ENCODE peak calls at places on chromosomes 12 and 14, in eight cellular contexts. F is transverse colon, I is tibial nerve, D is stomach, R is sigmoid colon, P is A549, L is ovary, B is esophagus muscularis mucosa. S is an unnamed sample.

GRCh38 chr14:96085369-96085768 is 46.2 kb downstream of the C14orf132 start:
- DNase-seq in F (no peak), R (peak), P (no peak), I (no peak), B (no peak), L (no peak), D (no peak), S (no peak)

GRCh38 chr14:46322730-46323425 is 328.7 kb downstream of the RPL10L start:
- DNase-seq in P (no peak), B (no peak), I (no peak), D (no peak), R (no peak), L (no peak), F (no peak), S (no peak)

GRCh38 chr12:87157791-87158190 is 871.4 kb downstream of the C12orf50 start:
- DNase-seq in R (no peak), D (no peak), I (no peak), P (peak), L (no peak), F (no peak), B (no peak), S (no peak)

GRCh38 chr14:54556535-54556934 is 10.4 kb upstream of the SAMD4A start:
- DNase-seq in I (no peak), L (no peak), P (no peak), D (no peak), B (no peak), R (no peak), F (no peak), S (no peak)

GRCh38 chr12:62434504-62435336 is 31.9 kb upstream of the MON2 start:
- DNase-seq in B (no peak), R (no peak), P (no peak), D (peak), F (peak), L (no peak), I (no peak), S (no peak)

GRCh38 chr14:56216631-56217379 is 98.6 kb downstream of the PELI2 start:
- DNase-seq in L (peak), F (peak), B (no peak), I (peak), D (peak), P (no peak), R (no peak), S (no peak)

GRCh38 chr14:72679591-72680151 is 214.2 kb downstream of the DPF3 start:
- DNase-seq in F (no peak), I (no peak), D (no peak), R (no peak), L (no peak), B (no peak), P (no peak), S (no peak)

GRCh38 chr14:48125654-48126053 is 450.2 kb upstream of the MDGA2 start:
- DNase-seq in I (no peak), L (no peak), F (no peak), B (no peak), D (no peak), R (no peak), P (no peak), S (no peak)

GRCh38 chr12:100904270-100904669 is 109.7 kb downstream of the ANO4 start:
- DNase-seq in I (no peak), L (no peak), D (no peak), R (no peak), B (no peak), P (no peak), F (no peak), S (no peak)

GRCh38 chr12:102439391-102440108 is 40.8 kb downstream of the IGF1 start:
- DNase-seq in D (no peak), R (no peak), F (no peak), I (no peak), L (no peak), P (no peak), B (no peak), S (no peak)

GRCh38 chr12:108517288-108518100 is 2.4 kb downstream of the FICD start:
- DNase-seq in P (no peak), I (no peak), B (no peak), D (no peak), R (no peak), L (no peak), F (no peak), S (no peak)

GRCh38 chr12:45244561-45245348 is 28.9 kb downstream of the ANO6 start:
- DNase-seq in P (no peak), D (no peak), R (no peak), I (no peak), L (no peak), F (no peak), B (no peak), S (no peak)

GRCh38 chr12:122072031-122072970 is 6.3 kb upstream of the MLXIP start:
- DNase-seq in L (peak), R (peak), F (no peak), B (no peak), P (peak), I (peak), D (peak), S (no peak)

GRCh38 chr14:102759416-102759815 is 17.8 kb upstream of the TRAF3 start:
- DNase-seq in L (no peak), F (no peak), I (no peak), P (no peak), D (no peak), R (no peak), B (no peak), S (no peak)

GRCh38 chr12:67223225-67223624 is 45.9 kb upstream of the CAND1 start:
- DNase-seq in L (no peak), D (no peak), F (no peak), R (no peak), P (no peak), B (no peak), I (no peak), S (no peak)

GRCh38 chr12:12628013-12628412 is 16.3 kb downstream of the CREBL2 start:
- DNase-seq in F (no peak), P (no peak), I (no peak), L (no peak), D (no peak), B (no peak), R (no peak), S (no peak)

GRCh38 chr12:99435095-99435791 is 212.3 kb upstream of the GARIN6 start:
- DNase-seq in F (no peak), R (no peak), P (no peak), L (no peak), D (no peak), I (no peak), B (no peak), S (no peak)

GRCh38 chr12:54398995-54399793 is 14.7 kb upstream of the ZNF385A start:
- DNase-seq in P (peak), F (peak), B (peak), D (peak), I (peak), R (peak), L (peak), S (peak)

GRCh38 chr12:67754933-67755697 is 106.6 kb downstream of the DYRK2 start:
- DNase-seq in D (peak), L (peak), B (no peak), I (no peak), F (no peak), R (no peak), P (no peak), S (no peak)

GRCh38 chr14:72638021-72638420 is 255.9 kb downstream of the DPF3 start:
- DNase-seq in D (no peak), F (no peak), R (no peak), P (peak), B (peak), I (no peak), L (no peak), S (no peak)

GRCh38 chr12:115763376-115763775 is 514.1 kb downstream of the MED13L start:
- DNase-seq in I (peak), F (no peak), R (no peak), B (no peak), P (no peak), L (no peak), D (no peak), S (no peak)

GRCh38 chr14:63394856-63395255 is 76.1 kb upstream of the GPHB5 start:
- DNase-seq in D (no peak), R (no peak), F (no peak), L (no peak), I (no peak), P (no peak), B (no peak), S (no peak)

GRCh38 chr12:57890191-57891120 is 43.9 kb upstream of the CTDSP2 start:
- DNase-seq in I (no peak), F (no peak), P (peak), B (no peak), D (no peak), R (no peak), L (no peak), S (peak)

GRCh38 chr12:5581616-5582367 is 149.9 kb downstream of the NTF3 start:
- DNase-seq in P (no peak), R (no peak), F (no peak), L (no peak), B (no peak), D (no peak), I (no peak), S (no peak)

GRCh38 chr12:31308116-31308515 is 17.8 kb downstream of the SINHCAF start:
- DNase-seq in D (no peak), L (no peak), P (no peak), B (no peak), F (no peak), I (no peak), R (no peak), S (no peak)

GRCh38 chr14:64350091-64350490 is 38.1 kb upstream of the MTHFD1 start:
- DNase-seq in R (no peak), B (no peak), P (no peak), D (no peak), L (no peak), I (no peak), F (no peak), S (no peak)

GRCh38 chr12:93790472-93791152 is 113.4 kb downstream of the CRADD start:
- DNase-seq in L (no peak), I (no peak), P (peak), R (no peak), B (no peak), F (no peak), D (no peak), S (no peak)

GRCh38 chr12:56103823-56104108 is 593 bp upstream of the PA2G4 start:
- DNase-seq in B (no peak), I (no peak), L (no peak), F (no peak), D (no peak), R (no peak), P (no peak), S (no peak)

GRCh38 chr14:58574623-58575022 is 63.1 kb upstream of the DACT1 start:
- DNase-seq in F (no peak), B (no peak), D (no peak), L (no peak), P (peak), R (no peak), I (no peak), S (no peak)

GRCh38 chr14:105605501-105606304 is 79.3 kb downstream of the TMEM121 start:
- DNase-seq in I (no peak), P (no peak), F (no peak), R (peak), L (peak), B (no peak), D (no peak), S (peak)

GRCh38 chr12:119461815-119462214 is 127.3 kb downstream of the CCDC60 start:
- DNase-seq in B (no peak), L (no peak), I (no peak), P (no peak), R (no peak), D (no peak), F (no peak), S (no peak)

GRCh38 chr14:43539210-43539609 is 967.9 kb downstream of the FSCB start:
- DNase-seq in D (no peak), L (no peak), I (peak), R (no peak), B (no peak), P (peak), F (no peak), S (no peak)

GRCh38 chr14:77051101-77051500 is 22.6 kb upstream of the IRF2BPL start:
- DNase-seq in F (no peak), B (no peak), R (peak), L (peak), P (no peak), D (peak), I (peak), S (no peak)

GRCh38 chr14:73462815-73463214 is 4.5 kb upstream of the NUMB start:
- DNase-seq in I (no peak), P (no peak), F (no peak), L (no peak), B (no peak), D (no peak), R (no peak), S (no peak)

GRCh38 chr12:124027753-124028559 is 54.9 kb downstream of the ZNF664 start:
- DNase-seq in P (no peak), L (no peak), R (no peak), B (no peak), F (no peak), D (no peak), I (no peak), S (no peak)

GRCh38 chr12:31586703-31587102 is 4.2 kb downstream of the DENND5B start:
- DNase-seq in L (no peak), F (no peak), D (no peak), B (no peak), I (no peak), R (no peak), P (no peak), S (no peak)

GRCh38 chr12:101799774-101800173 is 31.0 kb downstream of the GNPTAB start:
- DNase-seq in F (no peak), I (no peak), L (no peak), R (no peak), P (no peak), D (no peak), B (no peak), S (no peak)

GRCh38 chr12:103901518-103902173 is 28.6 kb upstream of the HSP90B1 start:
- DNase-seq in D (no peak), L (no peak), I (no peak), B (no peak), P (no peak), R (no peak), F (peak), S (no peak)

GRCh38 chr14:86086962-86087361 is 557.0 kb downstream of the FLRT2 start:
- DNase-seq in B (no peak), F (no peak), D (no peak), I (no peak), R (no peak), P (no peak), L (no peak), S (no peak)
- TF ChIP-seq CTCF in B (no peak), F (no peak), D (no peak), I (no peak), R (no peak), P (no peak), L (no peak), S (no peak)

GRCh38 chr14:68787235-68787727 is 5.6 kb downstream of the ZFP36L1 start:
- DNase-seq in I (no peak), R (peak), B (peak), F (peak), P (peak), L (peak), D (peak), S (peak)
- TF ChIP-seq EP300 in I (no peak), R (no peak), B (no peak), F (no peak), P (no peak), L (no peak), D (no peak), S (no peak)

GRCh38 chr14:99426796-99427346 is 53.8 kb downstream of the SETD3 start:
- DNase-seq in F (no peak), P (no peak), B (no peak), L (no peak), D (no peak), R (no peak), I (no peak), S (no peak)

GRCh38 chr14:99432491-99432890 is 48.2 kb downstream of the SETD3 start:
- DNase-seq in I (no peak), R (no peak), L (no peak), P (no peak), F (no peak), D (no peak), B (no peak), S (no peak)

GRCh38 chr14:99427632-99428315 is 52.9 kb downstream of the SETD3 start:
- DNase-seq in L (no peak), P (no peak), F (no peak), R (no peak), D (no peak), B (no peak), I (no peak), S (no peak)

GRCh38 chr14:99426265-99426664 is 54.4 kb downstream of the SETD3 start:
- DNase-seq in F (no peak), R (no peak), B (no peak), P (no peak), I (no peak), L (no peak), D (no peak), S (no peak)

GRCh38 chr14:99430491-99430890 is 50.2 kb downstream of the SETD3 start:
- DNase-seq in D (peak), L (no peak), P (peak), F (no peak), I (no peak), B (no peak), R (no peak), S (no peak)
- TF ChIP-seq CTCF in D (no peak), L (no peak), P (no peak), F (no peak), I (no peak), B (no peak), R (no peak), S (peak)

GRCh38 chr14:92613008-92613658 is 99.6 kb downstream of the RIN3 start:
- DNase-seq in B (no peak), F (peak), R (no peak), I (peak), L (no peak), P (peak), D (no peak), S (no peak)
- TF ChIP-seq EP300 in B (no peak), F (no peak), R (no peak), I (no peak), L (no peak), P (no peak), D (no peak), S (no peak)

GRCh38 chr12:3134126-3134525 is 56.9 kb downstream of the TSPAN9 start:
- DNase-seq in I (no peak), B (no peak), F (no peak), D (no peak), L (no peak), R (no peak), P (no peak), S (no peak)

GRCh38 chr12:3133410-3133793 is 56.2 kb downstream of the TSPAN9 start:
- DNase-seq in P (no peak), L (no peak), I (no peak), D (no peak), F (no peak), R (no peak), B (no peak), S (no peak)

GRCh38 chr12:3131129-3131528 is 54.0 kb downstream of the TSPAN9 start:
- DNase-seq in L (no peak), R (no peak), D (no peak), F (no peak), I (no peak), P (no peak), B (no peak), S (no peak)

GRCh38 chr12:3134526-3135135 is 57.5 kb downstream of the TSPAN9 start:
- DNase-seq in D (no peak), R (no peak), L (no peak), I (no peak), B (no peak), P (no peak), F (no peak), S (no peak)

GRCh38 chr12:3132636-3133409 is 55.6 kb downstream of the TSPAN9 start:
- DNase-seq in B (no peak), P (no peak), D (no peak), R (no peak), F (no peak), L (no peak), I (no peak), S (no peak)
- TF ChIP-seq CTCF in B (no peak), P (no peak), D (no peak), R (no peak), F (no peak), L (no peak), I (no peak), S (no peak)

S was measured in suprapubic skin.